ENCODE peak calls at places on chromosomes 13 and 19, in five cellular contexts. R is A549, J is ovary, V is transverse colon, A is GM12878. Z is an unnamed sample.
A peak's percentile ranks its signal among the peaks of the same experiment; 100 is the strongest.

GRCh38 chr13:79910869-79911540 is 429.9 kb downstream of the SPRY2 start:
- DNase-seq in R (no peak), J (no peak), V (no peak), A (no peak), Z (no peak)

GRCh38 chr19:16830679-16831078 is 1.5 kb downstream of the SIN3B start:
- DNase-seq in R (no peak), J (no peak), V (no peak), A (no peak), Z (no peak)

GRCh38 chr13:112652512-112653458 is 37.1 kb upstream of the ATP11A start:
- DNase-seq in R (no peak), J (no peak), V (no peak), A (no peak), Z (no peak)

GRCh38 chr13:84050551-84050950 is 168.3 kb upstream of the SLITRK1 start:
- DNase-seq in R (no peak), J (no peak), V (no peak), A (no peak), Z (no peak)

GRCh38 chr19:48419158-48419920 is 25.9 kb downstream of the GRIN2D start:
- DNase-seq in R (peak; percentile 59), J (peak; percentile 42), V (peak; percentile 75), A (peak; percentile 57), Z (no peak)

GRCh38 chr13:109408596-109409382 is 377.6 kb downstream of the IRS2 start:
- DNase-seq in R (no peak), J (no peak), V (no peak), A (no peak), Z (no peak)

GRCh38 chr19:5932593-5933262 is 18.7 kb downstream of the CAPS start:
- DNase-seq in R (no peak), J (no peak), V (no peak), A (no peak), Z (no peak)

GRCh38 chr19:47493378-47494210 is 9.6 kb upstream of the KPTN start:
- DNase-seq in R (no peak), J (no peak), V (no peak), A (no peak), Z (no peak)

GRCh38 chr13:114072421-114072820 is 60.0 kb downstream of the RASA3 start:
- DNase-seq in R (no peak), J (peak; percentile 11), V (no peak), A (no peak), Z (no peak)

GRCh38 chr19:35330475-35330874 is 1.5 kb downstream of the CD22 start:
- DNase-seq in R (no peak), J (no peak), V (peak; percentile 26), A (peak; percentile 93), Z (no peak)

DNA sequence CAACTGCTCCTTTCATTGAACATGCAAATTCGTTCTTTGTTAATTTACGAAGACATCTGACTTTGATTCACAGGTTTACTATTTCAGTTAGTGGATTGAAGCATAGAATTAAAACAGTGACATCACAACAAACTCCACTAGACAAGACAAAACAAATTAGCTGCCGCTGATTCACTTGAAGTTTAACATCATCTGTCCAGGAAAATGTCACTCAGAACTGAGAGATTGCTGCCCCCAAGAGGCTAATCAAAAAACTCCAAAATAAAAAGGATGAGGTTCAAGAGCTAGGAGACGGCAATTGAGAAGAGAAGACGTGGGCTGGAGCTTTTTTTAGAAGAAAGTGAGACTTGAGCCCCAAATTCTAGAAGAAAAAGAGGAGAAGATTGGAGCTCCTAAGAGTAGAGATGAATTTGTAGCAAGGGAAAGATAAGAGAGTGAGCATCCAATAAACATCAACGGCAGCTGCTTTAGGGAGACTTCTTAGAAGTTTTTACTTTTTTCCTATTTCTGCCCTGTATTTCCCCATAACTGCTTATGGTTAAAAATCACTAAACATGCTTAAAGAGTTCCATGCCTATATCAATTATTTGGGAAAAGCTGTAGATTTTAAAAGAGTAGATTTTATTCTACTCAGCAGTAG is 40.8 kb upstream of the TPP2 start:
- DNase-seq in R (peak; percentile 30), J (no peak), V (no peak), A (no peak), Z (no peak)
- TF ChIP-seq EP300 in R (no peak), J (no peak), V (no peak), A (no peak), Z (no peak)

GRCh38 chr13:30338952-30339351 is 31.6 kb upstream of the KATNAL1 start:
- DNase-seq in R (no peak), J (no peak), V (no peak), A (no peak), Z (no peak)
- TF ChIP-seq CTCF in R (no peak), J (no peak), V (no peak), A (no peak), Z (no peak)

GRCh38 chr13:40503966-40504591 is 162.4 kb downstream of the FOXO1 start:
- DNase-seq in R (peak; percentile 90), J (no peak), V (no peak), A (no peak), Z (no peak)
- TF ChIP-seq EP300 in R (peak; percentile 61), J (no peak), V (no peak), A (no peak), Z (peak; percentile 44)

GRCh38 chr19:3544742-3545668 is 6.0 kb downstream of the TEKTIP1 start:
- DNase-seq in R (peak; percentile 63), J (peak; percentile 68), V (peak; percentile 80), A (no peak), Z (peak; percentile 56)
- TF ChIP-seq CTCF in R (peak; percentile 69), J (peak; percentile 66), V (peak; percentile 97), A (peak; percentile 99), Z (peak; percentile 96)

Z was measured in tibial nerve.